ENCODE peak calls at places on chromosomes 16 and 17, in six cellular contexts. Q is GM10248, P is osteoblast, B is WTC11, H is mesothelial cell of epicardium, T is cardiac fibroblast. W is an unnamed sample.

GRCh38 chr17:2789700-2790099 is 6.5 kb upstream of the RAP1GAP2 start:
- DNase-seq in Q (no peak), T (no peak), P (no peak), B (no peak), H (no peak), W (no peak)

GRCh38 chr17:13230908-13231307 is 213.1 kb upstream of the ELAC2 start:
- DNase-seq in Q (no peak), B (no peak), T (no peak), H (no peak), P (no peak), W (no peak)

GRCh38 chr16:11233727-11234376 is 22.2 kb downstream of the SOCS1 start:
- DNase-seq in T (no peak), B (peak; percentile 40), Q (no peak), H (no peak), P (no peak), W (no peak)

GRCh38 chr16:76265434-76266045 is 11.7 kb upstream of the CNTNAP4 start:
- DNase-seq in H (no peak), Q (peak; percentile 12), P (no peak), B (peak; percentile 74), T (peak; percentile 39), W (no peak)

GRCh38 chr16:53126390-53126789 is 71.6 kb downstream of the CHD9 start:
- DNase-seq in Q (no peak), B (no peak), T (no peak), H (no peak), P (no peak), W (no peak)

GRCh38 chr17:64278614-64279013 is 15.6 kb upstream of the TEX2 start:
- DNase-seq in Q (no peak), P (no peak), T (peak; percentile 63), B (no peak), H (no peak), W (no peak)

GRCh38 chr17:17816240-17816814 is 20.5 kb downstream of the SREBF1 start:
- DNase-seq in H (no peak), Q (no peak), B (no peak), T (no peak), P (no peak), W (no peak)

GRCh38 chr16:57834936-57835335 is 32.6 kb upstream of the KIFC3 start:
- DNase-seq in Q (no peak), T (no peak), B (no peak), H (no peak), P (no peak), W (no peak)

GRCh38 chr17:42131971-42132370 is 9.4 kb downstream of the HSPB9 start:
- DNase-seq in P (peak; percentile 88), H (no peak), B (no peak), Q (no peak), T (peak; percentile 60), W (no peak)

GRCh38 chr17:29112780-29113295 is 67.4 kb downstream of the MYO18A start:
- DNase-seq in H (no peak), T (peak; percentile 67), Q (no peak), P (peak; percentile 94), B (no peak), W (no peak)

GRCh38 chr17:3019761-3020160 is 43.6 kb downstream of the OR1D5 start:
- DNase-seq in P (no peak), T (no peak), Q (no peak), B (no peak), H (no peak), W (no peak)

GRCh38 chr17:63446981-63447687 is 1.0 kb upstream of the CYB561 start:
- DNase-seq in Q (no peak), P (no peak), T (peak; percentile 86), H (no peak), B (peak; percentile 60), W (no peak)

GRCh38 chr17:18217412-18218015 is 7.9 kb upstream of the LLGL1 start:
- DNase-seq in H (peak; percentile 49), T (peak; percentile 75), P (peak; percentile 93), Q (peak; percentile 90), B (peak; percentile 91), W (peak; percentile 90)

GRCh38 chr17:13016881-13017622 is 775 bp downstream of the ELAC2 start:
- DNase-seq in B (no peak), H (no peak), P (peak; percentile 80), T (no peak), Q (no peak), W (no peak)

GRCh38 chr17:19657182-19657581 is 8.6 kb downstream of the ALDH3A2 start:
- DNase-seq in P (no peak), T (no peak), B (no peak), H (no peak), Q (no peak), W (peak; percentile 65)

GRCh38 chr16:19704321-19705130 is 13.5 kb downstream of the KNOP1 start:
- DNase-seq in T (peak; percentile 63), B (no peak), Q (no peak), H (no peak), P (peak; percentile 85), W (no peak)

GRCh38 chr17:39753514-39754160 is 15.9 kb downstream of the GRB7 start:
- DNase-seq in H (no peak), Q (peak; percentile 81), T (no peak), P (peak; percentile 90), B (peak; percentile 51), W (no peak)

GRCh38 chr17:72422505-72423285 is 301.9 kb downstream of the SOX9 start:
- DNase-seq in B (no peak), Q (peak; percentile 64), P (no peak), T (peak; percentile 76), H (no peak), W (peak; percentile 86)

GRCh38 chr17:28481081-28481571 is 7.7 kb downstream of the SLC13A2 start:
- DNase-seq in B (no peak), H (no peak), Q (no peak), P (no peak), T (no peak), W (no peak)

GRCh38 chr16:47053895-47054294 is 80.4 kb upstream of the DNAJA2 start:
- DNase-seq in T (no peak), H (no peak), P (no peak), B (no peak), Q (no peak), W (no peak)

GRCh38 chr16:78122774-78123315 is 23.4 kb downstream of the WWOX start:
- DNase-seq in P (peak; percentile 32), H (no peak), Q (peak; percentile 47), B (no peak), T (peak; percentile 75), W (no peak)

GRCh38 chr17:39973496-39973895 is 7.1 kb upstream of the PSMD3 start:
- DNase-seq in P (no peak), H (no peak), T (no peak), Q (no peak), B (no peak), W (no peak)

DNA sequence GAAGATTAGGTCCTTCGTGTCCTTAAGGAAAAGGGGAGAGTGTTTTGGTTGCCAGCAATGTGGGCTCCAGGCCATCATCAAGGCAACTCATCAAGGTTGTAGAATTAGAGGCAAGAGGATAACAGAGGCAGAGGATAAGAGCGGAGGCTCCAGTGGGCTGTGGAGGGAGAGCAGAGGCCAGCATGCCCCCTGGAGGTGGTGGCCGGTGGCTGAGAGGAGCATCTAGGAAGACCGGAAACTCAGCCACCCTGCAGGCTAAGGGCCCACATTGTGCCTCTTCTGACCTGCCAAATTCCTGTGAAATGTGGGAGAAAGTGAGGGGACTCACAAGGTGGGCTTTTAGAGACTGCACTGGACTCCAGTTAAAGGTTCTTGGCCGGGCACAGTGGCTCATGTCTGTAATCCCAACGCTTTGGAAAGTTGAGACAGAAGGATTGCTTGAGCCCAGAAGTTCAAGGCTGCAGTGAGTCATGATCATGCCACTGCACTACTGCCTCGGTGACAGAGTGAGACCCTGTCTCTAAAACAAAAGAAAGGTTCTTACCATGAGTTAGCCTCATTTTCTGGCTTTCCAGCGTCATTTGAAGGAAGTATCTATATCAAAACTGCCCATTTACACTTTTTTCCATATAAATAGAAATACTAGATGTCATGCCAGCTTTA is 62.7 kb upstream of the ADORA2B start:
- DNase-seq in Q (no peak), H (no peak), T (no peak), B (peak; percentile 58), P (no peak), W (no peak)
- TF ChIP-seq CTCF in Q (no peak), H (no peak), T (peak; percentile 9), B (no peak), P (no peak), W (no peak)

GRCh38 chr17:80212962-80213650 is 7.0 kb downstream of the SGSH start:
- DNase-seq in T (no peak), P (peak; percentile 75), Q (no peak), B (no peak), H (no peak), W (no peak)

GRCh38 chr17:80213651-80213975 is 6.5 kb downstream of the SGSH start:
- DNase-seq in Q (no peak), T (no peak), H (no peak), P (no peak), B (no peak), W (no peak)

GRCh38 chr17:80214012-80214877 is 5.9 kb downstream of the SGSH start:
- DNase-seq in T (no peak), P (peak; percentile 65), H (no peak), B (no peak), Q (no peak), W (no peak)

GRCh38 chr17:80216473-80217456 is 3.4 kb downstream of the SGSH start:
- DNase-seq in B (no peak), P (peak; percentile 75), T (no peak), Q (no peak), H (no peak), W (no peak)

DNA sequence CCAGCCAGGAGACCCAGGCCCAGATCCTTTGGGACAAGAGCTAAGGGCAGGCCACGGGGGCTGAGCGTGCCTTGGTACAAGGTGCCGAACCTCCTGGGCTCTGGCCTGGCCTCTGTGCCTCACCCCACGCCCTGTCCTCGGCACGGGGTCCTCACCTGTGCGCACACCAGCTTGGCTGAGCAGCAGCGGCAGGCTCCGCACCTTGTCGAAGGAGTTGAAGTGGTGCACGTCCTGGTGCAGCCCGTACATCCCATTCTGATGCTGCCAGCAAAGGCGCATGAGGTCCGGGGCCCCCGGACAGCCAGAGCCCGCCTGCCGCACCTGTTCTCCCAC is 5.3 kb downstream of the SGSH start:
- DNase-seq in H (no peak), P (peak; percentile 67), Q (no peak), T (no peak), B (no peak), W (no peak)
- TF ChIP-seq CTCF in H (no peak), P (no peak), Q (no peak), T (no peak), B (no peak), W (no peak)

GRCh38 chr17:38701504-38702165 is 3.4 kb upstream of the MLLT6 start:
- DNase-seq in B (no peak), P (peak; percentile 89), Q (peak; percentile 77), H (no peak), T (peak; percentile 26), W (no peak)
- TF ChIP-seq CTCF in B (no peak), P (no peak), Q (no peak), H (no peak), T (no peak), W (no peak)

GRCh38 chr16:88945473-88945872 is 31.5 kb downstream of the CBFA2T3 start:
- DNase-seq in H (no peak), Q (no peak), B (no peak), P (no peak), T (no peak), W (no peak)

GRCh38 chr16:88951989-88952388 is 25.0 kb downstream of the CBFA2T3 start:
- DNase-seq in P (no peak), B (no peak), T (no peak), H (no peak), Q (no peak), W (no peak)

GRCh38 chr16:88953003-88953690 is 23.9 kb downstream of the CBFA2T3 start:
- DNase-seq in Q (no peak), H (no peak), B (no peak), P (no peak), T (no peak), W (no peak)

GRCh38 chr16:88951501-88951900 is 25.5 kb downstream of the CBFA2T3 start:
- DNase-seq in P (no peak), T (no peak), H (no peak), Q (no peak), B (no peak), W (no peak)

GRCh38 chr16:88948781-88949490 is 28.1 kb downstream of the CBFA2T3 start:
- DNase-seq in P (no peak), Q (no peak), H (no peak), T (no peak), B (no peak), W (no peak)
- TF ChIP-seq CTCF in P (peak; percentile 5), Q (no peak), H (no peak), T (no peak), B (no peak), W (peak; percentile 12)

W was measured in osteocyte.